ENCODE peak calls at places on chromosomes 4 and X, in six cellular contexts. One of them, this sample, is unnamed.
A peak's percentile ranks its signal among the peaks of the same experiment; 100 is the strongest.

GRCh38 chr4:119643306-119644042 is 14.9 kb upstream of the PDE5A start:
- DNase-seq in IMR-90: peak; percentile 46
- DNase-seq in HepG2: no peak
- DNase-seq in GM12878: no peak
- DNase-seq in K562: no peak
- DNase-seq in A549: no peak
- DNase-seq in this sample: no peak

GRCh38 chr4:153207561-153207960 is 3.3 kb downstream of the TRIM2 start:
- DNase-seq in A549: peak; percentile 16
- DNase-seq in IMR-90: peak; percentile 24
- DNase-seq in K562: peak; percentile 46
- DNase-seq in HepG2: peak; percentile 28
- DNase-seq in GM12878: no peak
- DNase-seq in this sample: peak; percentile 34

GRCh38 chr4:184196730-184197355 is 20.8 kb downstream of the ENPP6 start:
- DNase-seq in IMR-90: no peak
- DNase-seq in A549: no peak
- DNase-seq in HepG2: no peak
- DNase-seq in GM12878: no peak
- DNase-seq in K562: no peak
- DNase-seq in this sample: no peak

GRCh38 chr4:4791299-4791798 is 68.1 kb upstream of the MSX1 start:
- DNase-seq in GM12878: no peak
- DNase-seq in HepG2: no peak
- DNase-seq in A549: no peak
- DNase-seq in K562: no peak
- DNase-seq in IMR-90: peak; percentile 8
- DNase-seq in this sample: no peak

GRCh38 chr4:147096667-147097604 is 151.3 kb upstream of the TTC29 start:
- DNase-seq in IMR-90: peak; percentile 69
- DNase-seq in GM12878: no peak
- DNase-seq in HepG2: peak; percentile 34
- DNase-seq in K562: peak; percentile 45
- DNase-seq in A549: peak; percentile 44
- DNase-seq in this sample: peak; percentile 37

GRCh38 chr4:139171878-139172691 is 4.9 kb downstream of the ELF2 start:
- DNase-seq in GM12878: no peak
- DNase-seq in K562: no peak
- DNase-seq in HepG2: peak; percentile 21
- DNase-seq in IMR-90: peak; percentile 55
- DNase-seq in A549: peak; percentile 35
- DNase-seq in this sample: no peak

GRCh38 chr4:135508006-135508714 is 1306.6 kb upstream of the PABPC4L start:
- DNase-seq in A549: peak; percentile 77
- DNase-seq in HepG2: no peak
- DNase-seq in K562: no peak
- DNase-seq in GM12878: no peak
- DNase-seq in IMR-90: peak; percentile 86
- DNase-seq in this sample: no peak

GRCh38 chr4:158667651-158668198 is 4.0 kb downstream of the C4orf46 start:
- DNase-seq in K562: peak; percentile 51
- DNase-seq in GM12878: no peak
- DNase-seq in A549: peak; percentile 53
- DNase-seq in IMR-90: peak; percentile 25
- DNase-seq in HepG2: peak; percentile 49
- DNase-seq in this sample: peak; percentile 44

GRCh38 chrX:121308276-121308805 is 260.9 kb downstream of the GLUD2 start:
- DNase-seq in GM12878: peak; percentile 68
- DNase-seq in K562: no peak
- DNase-seq in HepG2: peak; percentile 6
- DNase-seq in A549: peak; percentile 31
- DNase-seq in IMR-90: no peak
- DNase-seq in this sample: peak; percentile 57

GRCh38 chrX:1534321-1535168 is 2.4 kb downstream of the P2RY8 start:
- DNase-seq in IMR-90: no peak
- DNase-seq in K562: peak; percentile 43
- DNase-seq in HepG2: no peak
- DNase-seq in A549: no peak
- DNase-seq in GM12878: no peak
- DNase-seq in this sample: no peak

GRCh38 chr4:123390846-123391456 is 5.6 kb upstream of the SPRY1 start:
- DNase-seq in HepG2: no peak
- DNase-seq in K562: peak; percentile 20
- DNase-seq in IMR-90: peak; percentile 32
- DNase-seq in A549: peak; percentile 5
- DNase-seq in GM12878: no peak
- DNase-seq in this sample: no peak

GRCh38 chrX:154546354-154547244 is at the start of gene G6PD:
- DNase-seq in K562: peak; percentile 91
- DNase-seq in A549: peak; percentile 86
- DNase-seq in HepG2: peak; percentile 43
- DNase-seq in IMR-90: peak; percentile 35
- DNase-seq in GM12878: no peak
- DNase-seq in this sample: peak; percentile 96

GRCh38 chr4:83219344-83219990 is 65.1 kb downstream of the COQ2 start:
- DNase-seq in IMR-90: no peak
- DNase-seq in GM12878: peak; percentile 77
- DNase-seq in A549: no peak
- DNase-seq in K562: no peak
- DNase-seq in HepG2: no peak
- DNase-seq in this sample: no peak

GRCh38 chr4:44804301-44804700 is 77.9 kb upstream of the GNPDA2 start:
- DNase-seq in IMR-90: no peak
- DNase-seq in A549: no peak
- DNase-seq in GM12878: no peak
- DNase-seq in K562: no peak
- DNase-seq in HepG2: no peak
- DNase-seq in this sample: no peak

GRCh38 chr4:1619151-1619672 is 64.9 kb downstream of the FAM53A start:
- DNase-seq in A549: no peak
- DNase-seq in K562: no peak
- DNase-seq in IMR-90: no peak
- DNase-seq in GM12878: no peak
- DNase-seq in HepG2: no peak
- DNase-seq in this sample: no peak

GRCh38 chr4:47553329-47554125 is 68.5 kb downstream of the ATP10D start:
- DNase-seq in GM12878: no peak
- DNase-seq in IMR-90: peak; percentile 44
- DNase-seq in K562: no peak
- DNase-seq in A549: no peak
- DNase-seq in HepG2: no peak
- DNase-seq in this sample: no peak

GRCh38 chr4:121041307-121042090 is 30.8 kb downstream of the NDNF start:
- DNase-seq in K562: no peak
- DNase-seq in IMR-90: no peak
- DNase-seq in GM12878: peak; percentile 20
- DNase-seq in A549: no peak
- DNase-seq in HepG2: no peak
- DNase-seq in this sample: no peak

GRCh38 chr4:56995525-56995924 is 16.8 kb downstream of the POLR2B start:
- DNase-seq in HepG2: no peak
- DNase-seq in K562: no peak
- DNase-seq in GM12878: no peak
- DNase-seq in IMR-90: peak; percentile 97
- DNase-seq in A549: no peak
- DNase-seq in this sample: no peak

GRCh38 chr4:17103231-17103630 is 204.8 kb upstream of the LDB2 start:
- DNase-seq in IMR-90: peak; percentile 95
- DNase-seq in HepG2: no peak
- DNase-seq in A549: no peak
- DNase-seq in GM12878: no peak
- DNase-seq in K562: no peak
- DNase-seq in this sample: no peak

GRCh38 chr4:95869961-95870500 is 30.1 kb downstream of the PDHA2 start:
- DNase-seq in HepG2: no peak
- DNase-seq in GM12878: no peak
- DNase-seq in K562: no peak
- DNase-seq in IMR-90: no peak
- DNase-seq in A549: no peak
- DNase-seq in this sample: no peak

GRCh38 chr4:149999485-150000074 is 78.7 kb upstream of the DCLK2 start:
- DNase-seq in A549: peak; percentile 77
- DNase-seq in GM12878: no peak
- DNase-seq in IMR-90: peak; percentile 87
- DNase-seq in K562: no peak
- DNase-seq in HepG2: peak; percentile 32
- DNase-seq in this sample: peak; percentile 62

GRCh38 chrX:72262077-72262476 is 15.0 kb downstream of the RPS4X start:
- DNase-seq in GM12878: no peak
- DNase-seq in K562: no peak
- DNase-seq in A549: no peak
- DNase-seq in IMR-90: no peak
- DNase-seq in HepG2: peak; percentile 40
- DNase-seq in this sample: no peak

GRCh38 chrX:16628954-16629595 is 20.9 kb upstream of the S100G start:
- DNase-seq in HepG2: no peak
- DNase-seq in A549: no peak
- DNase-seq in IMR-90: no peak
- DNase-seq in GM12878: no peak
- DNase-seq in K562: peak; percentile 49
- DNase-seq in this sample: no peak

GRCh38 chrX:72003811-72004750 is 93.4 kb downstream of the NHSL2 start:
- DNase-seq in GM12878: no peak
- DNase-seq in K562: no peak
- DNase-seq in A549: peak; percentile 39
- DNase-seq in IMR-90: no peak
- DNase-seq in HepG2: no peak
- DNase-seq in this sample: peak; percentile 61

GRCh38 chr4:41022116-41022515 is 192.2 kb downstream of the APBB2 start:
- DNase-seq in A549: no peak
- DNase-seq in HepG2: no peak
- DNase-seq in GM12878: no peak
- DNase-seq in IMR-90: no peak
- DNase-seq in K562: no peak
- DNase-seq in this sample: no peak

GRCh38 chr4:7788193-7788592 is 151.5 kb downstream of the AFAP1 start:
- DNase-seq in HepG2: no peak
- DNase-seq in K562: peak; percentile 24
- DNase-seq in IMR-90: no peak
- DNase-seq in GM12878: no peak
- DNase-seq in A549: no peak
- DNase-seq in this sample: no peak

GRCh38 chrX:56029691-56030090 is 202.5 kb upstream of the KLF8 start:
- DNase-seq in A549: no peak
- DNase-seq in K562: no peak
- DNase-seq in HepG2: no peak
- DNase-seq in IMR-90: no peak
- DNase-seq in GM12878: no peak
- DNase-seq in this sample: no peak

GRCh38 chr4:176354884-176355283 is 35.1 kb downstream of the SPCS3 start:
- DNase-seq in IMR-90: no peak
- DNase-seq in A549: no peak
- DNase-seq in HepG2: no peak
- DNase-seq in GM12878: no peak
- DNase-seq in K562: no peak
- DNase-seq in this sample: no peak

DNA sequence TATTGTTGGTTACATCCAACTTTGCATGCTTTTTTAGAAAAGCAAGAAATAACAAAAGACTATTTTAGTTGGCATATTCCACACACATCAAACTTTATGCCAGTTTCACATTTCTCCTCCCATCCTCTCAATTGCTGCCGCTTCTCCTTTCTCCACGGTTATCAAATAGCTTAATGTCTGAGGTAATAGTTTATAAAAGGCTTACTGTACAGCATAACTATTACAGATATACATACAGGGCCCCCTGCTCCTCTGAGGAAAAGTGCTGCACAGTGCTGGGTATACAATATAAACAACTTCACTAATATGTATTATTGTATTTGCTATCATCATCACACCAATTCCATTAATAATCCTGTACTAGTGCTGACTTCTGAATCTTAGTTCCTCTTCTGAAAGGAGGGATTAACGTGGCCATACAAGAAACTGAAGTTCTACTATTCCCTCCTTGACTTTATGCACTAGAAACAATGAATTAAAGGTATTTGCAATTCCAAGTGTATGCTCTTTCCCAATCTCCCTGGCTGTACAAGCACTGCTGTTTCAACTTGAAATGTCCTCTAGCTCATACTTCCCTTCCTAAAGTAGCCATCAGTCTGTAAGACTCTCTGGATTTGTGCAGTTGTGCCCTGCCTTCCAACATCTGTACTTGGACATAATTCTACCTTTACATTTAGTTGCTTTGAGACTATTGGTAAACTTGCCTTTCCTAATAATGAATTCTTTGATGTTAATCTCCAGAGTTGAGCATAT is 2.5 kb downstream of the CCNI start:
- DNase-seq in K562: no peak
- DNase-seq in HepG2: no peak
- DNase-seq in IMR-90: peak; percentile 56
- DNase-seq in A549: no peak
- DNase-seq in GM12878: no peak
- DNase-seq in this sample: no peak
- TF ChIP-seq BHLHE40 in K562: no peak
- TF ChIP-seq BHLHE40 in HepG2: no peak
- TF ChIP-seq BHLHE40 in IMR-90: no peak
- TF ChIP-seq BHLHE40 in A549: no peak
- TF ChIP-seq BHLHE40 in GM12878: no peak
- TF ChIP-seq BHLHE40 in this sample: no peak

DNA sequence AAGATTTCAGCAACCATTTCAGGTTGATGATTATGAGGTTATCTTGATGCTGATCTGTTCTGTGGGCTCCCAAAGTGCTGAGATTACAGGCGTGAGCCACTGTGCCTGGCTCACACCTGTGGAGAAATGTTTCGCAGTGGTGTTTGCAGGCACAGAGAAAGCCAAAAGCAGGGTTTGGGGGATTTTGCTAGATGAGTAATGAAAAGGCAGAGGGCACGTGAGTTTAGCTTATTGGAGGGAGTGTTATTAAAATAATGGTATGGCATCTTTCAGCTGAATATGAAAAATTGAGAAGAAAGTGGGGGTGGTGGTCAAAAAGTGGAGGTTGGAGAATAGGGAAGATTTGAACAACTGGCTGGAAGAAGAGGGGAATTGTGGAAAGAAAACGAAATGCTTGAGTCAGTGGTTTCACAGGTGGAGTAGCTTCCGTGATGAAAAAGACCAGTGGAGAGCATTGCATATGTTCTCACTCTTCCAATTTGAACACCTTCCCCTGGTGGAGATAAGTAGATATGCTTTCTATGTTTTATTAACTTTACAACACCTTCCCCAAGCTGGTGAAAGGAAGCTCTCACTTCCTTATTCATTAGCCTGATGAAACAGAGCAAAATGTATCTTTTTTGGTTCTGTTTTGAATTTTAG is 1.1 kb upstream of the CHST7 start:
- DNase-seq in K562: peak; percentile 8
- DNase-seq in IMR-90: no peak
- DNase-seq in GM12878: peak; percentile 64
- DNase-seq in HepG2: no peak
- DNase-seq in A549: no peak
- DNase-seq in this sample: no peak
- TF ChIP-seq BHLHE40 in K562: no peak
- TF ChIP-seq BHLHE40 in IMR-90: no peak
- TF ChIP-seq BHLHE40 in GM12878: peak; percentile 82
- TF ChIP-seq BHLHE40 in HepG2: no peak
- TF ChIP-seq BHLHE40 in A549: no peak
- TF ChIP-seq BHLHE40 in this sample: no peak

GRCh38 chr4:74005528-74005927 is 7.1 kb upstream of the CXCL5 start:
- DNase-seq in K562: no peak
- DNase-seq in A549: peak; percentile 90
- DNase-seq in GM12878: no peak
- DNase-seq in IMR-90: no peak
- DNase-seq in HepG2: peak; percentile 92
- DNase-seq in this sample: no peak
- TF ChIP-seq BHLHE40 in K562: no peak
- TF ChIP-seq BHLHE40 in A549: no peak
- TF ChIP-seq BHLHE40 in GM12878: no peak
- TF ChIP-seq BHLHE40 in IMR-90: no peak
- TF ChIP-seq BHLHE40 in HepG2: no peak
- TF ChIP-seq BHLHE40 in this sample: no peak

GRCh38 chrX:115639481-115639880 is 78.5 kb downstream of the PLS3 start:
- DNase-seq in HepG2: no peak
- DNase-seq in A549: no peak
- DNase-seq in GM12878: no peak
- DNase-seq in K562: no peak
- DNase-seq in IMR-90: no peak
- DNase-seq in this sample: no peak
- TF ChIP-seq BHLHE40 in HepG2: no peak
- TF ChIP-seq BHLHE40 in A549: no peak
- TF ChIP-seq BHLHE40 in GM12878: no peak
- TF ChIP-seq BHLHE40 in K562: no peak
- TF ChIP-seq BHLHE40 in IMR-90: no peak
- TF ChIP-seq BHLHE40 in this sample: no peak